ENCODE peak calls at places on chromosome 15, in four cellular contexts. One of them, this sample, is unnamed.
A peak's percentile ranks its signal among the peaks of the same experiment; 100 is the strongest.

GRCh38 chr15:101502572-101503295 is 13.2 kb upstream of the PCSK6 start:
- DNase-seq in mesendoderm: no peak
- DNase-seq in IMR-90: no peak
- DNase-seq in H1: peak; percentile 39
- DNase-seq in this sample: no peak

GRCh38 chr15:99130314-99130713 is 25.4 kb downstream of the SYNM start:
- DNase-seq in IMR-90: no peak
- DNase-seq in mesendoderm: no peak
- DNase-seq in H1: no peak
- DNase-seq in this sample: no peak

GRCh38 chr15:37057831-37058230 is 42.5 kb downstream of the MEIS2 start:
- DNase-seq in H1: no peak
- DNase-seq in mesendoderm: no peak
- DNase-seq in IMR-90: no peak
- DNase-seq in this sample: no peak

GRCh38 chr15:77974098-77974414 is 103.5 kb downstream of the TBC1D2B start:
- DNase-seq in IMR-90: peak; percentile 56
- DNase-seq in mesendoderm: no peak
- DNase-seq in H1: peak; percentile 33
- DNase-seq in this sample: no peak

GRCh38 chr15:80911821-80912220 is 77.8 kb downstream of the MESD start:
- DNase-seq in IMR-90: no peak
- DNase-seq in mesendoderm: no peak
- DNase-seq in H1: no peak
- DNase-seq in this sample: no peak

GRCh38 chr15:78358114-78358513 is 18.0 kb downstream of the CRABP1 start:
- DNase-seq in mesendoderm: peak; percentile 83
- DNase-seq in IMR-90: no peak
- DNase-seq in H1: no peak
- DNase-seq in this sample: peak; percentile 61

GRCh38 chr15:44308415-44308814 is 19.9 kb downstream of the GOLM2 start:
- DNase-seq in H1: no peak
- DNase-seq in mesendoderm: no peak
- DNase-seq in IMR-90: no peak
- DNase-seq in this sample: no peak

GRCh38 chr15:25947336-25948080 is 84.4 kb upstream of the ATP10A start:
- DNase-seq in H1: peak; percentile 53
- DNase-seq in mesendoderm: peak; percentile 82
- DNase-seq in IMR-90: peak; percentile 29
- DNase-seq in this sample: peak; percentile 77

GRCh38 chr15:81002254-81003022 is 1.7 kb downstream of the TLNRD1 start:
- DNase-seq in mesendoderm: peak; percentile 50
- DNase-seq in H1: peak; percentile 65
- DNase-seq in IMR-90: no peak
- DNase-seq in this sample: peak; percentile 63

GRCh38 chr15:86588413-86588812 is 508.7 kb downstream of the AGBL1 start:
- DNase-seq in H1: no peak
- DNase-seq in IMR-90: no peak
- DNase-seq in mesendoderm: peak; percentile 70
- DNase-seq in this sample: no peak

GRCh38 chr15:82851331-82851850 is 42.0 kb downstream of the WHAMM start:
- DNase-seq in H1: no peak
- DNase-seq in mesendoderm: no peak
- DNase-seq in IMR-90: no peak
- DNase-seq in this sample: no peak

GRCh38 chr15:35491999-35492398 is 54.0 kb downstream of the DPH6 start:
- DNase-seq in IMR-90: no peak
- DNase-seq in H1: no peak
- DNase-seq in mesendoderm: no peak
- DNase-seq in this sample: no peak

GRCh38 chr15:36407647-36408046 is 171.8 kb upstream of the CDIN1 start:
- DNase-seq in IMR-90: peak; percentile 63
- DNase-seq in H1: no peak
- DNase-seq in mesendoderm: peak; percentile 16
- DNase-seq in this sample: no peak

GRCh38 chr15:80556694-80557367 is 138.3 kb upstream of the ABHD17C start:
- DNase-seq in H1: peak; percentile 19
- DNase-seq in mesendoderm: no peak
- DNase-seq in IMR-90: peak; percentile 18
- DNase-seq in this sample: no peak

GRCh38 chr15:68316061-68316804 is 38.7 kb downstream of the FEM1B start:
- DNase-seq in mesendoderm: peak; percentile 66
- DNase-seq in H1: peak; percentile 72
- DNase-seq in IMR-90: no peak
- DNase-seq in this sample: peak; percentile 79

GRCh38 chr15:31338318-31338878 is 11.8 kb downstream of the KLF13 start:
- DNase-seq in H1: no peak
- DNase-seq in mesendoderm: no peak
- DNase-seq in IMR-90: no peak
- DNase-seq in this sample: no peak

GRCh38 chr15:86375733-86376132 is 296.1 kb downstream of the AGBL1 start:
- DNase-seq in IMR-90: no peak
- DNase-seq in H1: no peak
- DNase-seq in mesendoderm: no peak
- DNase-seq in this sample: no peak

GRCh38 chr15:76335851-76336253 is 721 bp upstream of the ISL2 start:
- DNase-seq in mesendoderm: peak; percentile 62
- DNase-seq in IMR-90: no peak
- DNase-seq in H1: peak; percentile 65
- DNase-seq in this sample: peak; percentile 61

GRCh38 chr15:88243895-88244787 is 12.4 kb downstream of the NTRK3 start:
- DNase-seq in mesendoderm: peak; percentile 75
- DNase-seq in IMR-90: peak; percentile 13
- DNase-seq in H1: peak; percentile 65
- DNase-seq in this sample: peak; percentile 54

GRCh38 chr15:96329403-96329981 is 1.0 kb upstream of the NR2F2 start:
- DNase-seq in H1: no peak
- DNase-seq in IMR-90: no peak
- DNase-seq in mesendoderm: no peak
- DNase-seq in this sample: no peak

GRCh38 chr15:70151008-70151407 is 53.3 kb upstream of the TLE3 start:
- DNase-seq in mesendoderm: peak; percentile 70
- DNase-seq in IMR-90: no peak
- DNase-seq in H1: no peak
- DNase-seq in this sample: no peak

GRCh38 chr15:33226559-33227181 is 32.2 kb upstream of the FMN1 start:
- DNase-seq in mesendoderm: peak; percentile 77
- DNase-seq in IMR-90: no peak
- DNase-seq in H1: no peak
- DNase-seq in this sample: peak; percentile 33

GRCh38 chr15:58632789-58633188 is 116.7 kb downstream of the ADAM10 start:
- DNase-seq in H1: no peak
- DNase-seq in mesendoderm: no peak
- DNase-seq in IMR-90: peak; percentile 46
- DNase-seq in this sample: no peak

GRCh38 chr15:88232771-88233170 is 23.8 kb downstream of the NTRK3 start:
- DNase-seq in IMR-90: no peak
- DNase-seq in mesendoderm: peak; percentile 14
- DNase-seq in H1: no peak
- DNase-seq in this sample: no peak

GRCh38 chr15:36432162-36432561 is 147.3 kb upstream of the CDIN1 start:
- DNase-seq in IMR-90: peak; percentile 88
- DNase-seq in mesendoderm: no peak
- DNase-seq in H1: no peak
- DNase-seq in this sample: no peak

GRCh38 chr15:31869640-31870335 is 160.5 kb upstream of the CHRNA7 start:
- DNase-seq in IMR-90: no peak
- DNase-seq in H1: no peak
- DNase-seq in mesendoderm: peak; percentile 13
- DNase-seq in this sample: no peak

GRCh38 chr15:33913459-33913858 is 54.8 kb upstream of the CHRM5 start:
- DNase-seq in IMR-90: peak; percentile 57
- DNase-seq in H1: no peak
- DNase-seq in mesendoderm: no peak
- DNase-seq in this sample: no peak

GRCh38 chr15:41647269-41647668 is 12.9 kb upstream of the MGA start:
- DNase-seq in H1: no peak
- DNase-seq in mesendoderm: no peak
- DNase-seq in IMR-90: no peak
- DNase-seq in this sample: no peak

GRCh38 chr15:77830041-77830440 is 197.3 kb upstream of the LINGO1 start:
- DNase-seq in IMR-90: peak; percentile 62
- DNase-seq in mesendoderm: no peak
- DNase-seq in H1: no peak
- DNase-seq in this sample: peak; percentile 22

GRCh38 chr15:26235148-26235769 is 372.1 kb upstream of the ATP10A start:
- DNase-seq in H1: peak; percentile 71
- DNase-seq in mesendoderm: peak; percentile 51
- DNase-seq in IMR-90: no peak
- DNase-seq in this sample: peak; percentile 94

GRCh38 chr15:99538261-99538660 is 27.5 kb upstream of the MEF2A start:
- DNase-seq in mesendoderm: no peak
- DNase-seq in IMR-90: no peak
- DNase-seq in H1: no peak
- DNase-seq in this sample: no peak

GRCh38 chr15:81298606-81299005 is 25.3 kb downstream of the STARD5 start:
- DNase-seq in IMR-90: no peak
- DNase-seq in mesendoderm: no peak
- DNase-seq in H1: no peak
- DNase-seq in this sample: no peak

GRCh38 chr15:39171944-39172368 is 408.9 kb upstream of the THBS1 start:
- DNase-seq in mesendoderm: peak; percentile 97
- DNase-seq in IMR-90: peak; percentile 99
- DNase-seq in H1: peak; percentile 58
- DNase-seq in this sample: peak; percentile 87

GRCh38 chr15:101120961-101121360 is 130.9 kb downstream of the CHSY1 start:
- DNase-seq in H1: no peak
- DNase-seq in IMR-90: no peak
- DNase-seq in mesendoderm: no peak
- DNase-seq in this sample: no peak

GRCh38 chr15:69359724-69360123 is 54.4 kb upstream of the KIF23 start:
- DNase-seq in mesendoderm: peak; percentile 51
- DNase-seq in H1: no peak
- DNase-seq in IMR-90: peak; percentile 60
- DNase-seq in this sample: no peak

DNA sequence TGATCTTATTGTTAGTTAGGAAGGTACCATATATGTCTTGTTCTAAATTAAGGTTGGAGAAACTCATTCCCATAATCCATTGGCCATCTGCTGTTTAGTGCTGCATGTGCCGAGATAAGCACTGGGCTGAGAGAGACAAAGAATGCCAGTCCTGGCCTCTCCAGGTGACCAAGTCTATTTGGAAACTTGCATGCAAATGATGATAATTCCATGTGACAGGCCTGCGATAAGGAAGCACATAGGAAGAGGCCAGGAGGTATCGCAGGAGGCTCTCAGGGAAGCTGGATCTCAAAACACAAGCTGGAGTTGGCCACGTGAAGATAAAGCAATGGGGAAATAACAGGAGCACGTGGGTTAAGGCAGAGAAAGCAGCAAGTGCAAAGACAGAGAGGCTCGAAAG is 39.7 kb downstream of the MYO5C start:
- DNase-seq in mesendoderm: no peak
- DNase-seq in IMR-90: no peak
- DNase-seq in H1: no peak
- DNase-seq in this sample: no peak
- H2AK5ac ChIP-seq in mesendoderm: no peak overlapping the region
- H2AK5ac ChIP-seq in IMR-90: peak overlapping the region; percentile 16
- H2AK5ac ChIP-seq in H1: no peak overlapping the region
- H2AK5ac ChIP-seq in this sample: no peak overlapping the region

GRCh38 chr15:74430510-74430951 is 3.2 kb downstream of the SEMA7A start:
- DNase-seq in H1: no peak
- DNase-seq in IMR-90: no peak
- DNase-seq in mesendoderm: no peak
- DNase-seq in this sample: no peak
- H4K5ac ChIP-seq in H1: no peak overlapping the region
- H4K5ac ChIP-seq in IMR-90: no peak overlapping the region
- H4K5ac ChIP-seq in mesendoderm: no peak overlapping the region
- H4K5ac ChIP-seq in this sample: no peak overlapping the region

GRCh38 chr15:61712124-61712759 is 348.0 kb downstream of the VPS13C start:
- DNase-seq in H1: no peak
- DNase-seq in IMR-90: no peak
- DNase-seq in mesendoderm: no peak
- DNase-seq in this sample: no peak

GRCh38 chr15:61720197-61720596 is 340.1 kb downstream of the VPS13C start:
- DNase-seq in mesendoderm: no peak
- DNase-seq in H1: no peak
- DNase-seq in IMR-90: no peak
- DNase-seq in this sample: no peak

GRCh38 chr15:61715082-61715481 is 345.2 kb downstream of the VPS13C start:
- DNase-seq in mesendoderm: no peak
- DNase-seq in IMR-90: no peak
- DNase-seq in H1: no peak
- DNase-seq in this sample: no peak
- H2AK5ac ChIP-seq in mesendoderm: no peak overlapping the region
- H2AK5ac ChIP-seq in IMR-90: no peak overlapping the region
- H2AK5ac ChIP-seq in H1: no peak overlapping the region
- H2AK5ac ChIP-seq in this sample: no peak overlapping the region

GRCh38 chr15:22883196-22883595 is 44.7 kb downstream of the NIPA2 start:
- DNase-seq in IMR-90: no peak
- DNase-seq in H1: no peak
- DNase-seq in mesendoderm: no peak
- DNase-seq in this sample: no peak

GRCh38 chr15:22885105-22885504 is 46.6 kb downstream of the NIPA2 start:
- DNase-seq in IMR-90: no peak
- DNase-seq in H1: no peak
- DNase-seq in mesendoderm: no peak
- DNase-seq in this sample: no peak

GRCh38 chr15:22887157-22887951 is 48.9 kb downstream of the NIPA2 start:
- DNase-seq in H1: no peak
- DNase-seq in IMR-90: peak; percentile 94
- DNase-seq in mesendoderm: no peak
- DNase-seq in this sample: no peak

GRCh38 chr15:22881739-22882440 is 43.4 kb downstream of the NIPA2 start:
- DNase-seq in H1: no peak
- DNase-seq in IMR-90: no peak
- DNase-seq in mesendoderm: no peak
- DNase-seq in this sample: no peak

DNA sequence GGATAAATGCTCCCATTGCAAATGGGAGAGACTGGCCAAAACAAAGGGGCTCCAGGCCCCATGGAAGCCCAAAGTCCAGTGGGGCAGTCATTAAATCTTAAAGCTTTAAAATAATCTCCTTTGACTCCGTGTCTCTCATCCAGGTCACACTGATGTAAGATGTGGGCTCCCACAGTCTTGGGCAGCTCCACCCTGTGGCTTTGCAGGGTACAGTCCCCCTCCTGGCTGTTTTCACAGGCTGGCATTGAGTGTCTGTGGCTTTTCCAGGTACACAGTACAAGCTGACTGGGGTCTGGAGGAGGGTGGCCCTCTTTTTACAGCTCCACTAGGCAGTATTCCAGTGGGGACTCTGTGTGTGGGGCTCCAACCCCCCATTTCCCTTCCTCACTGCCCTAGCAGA is 45.9 kb downstream of the NIPA2 start:
- DNase-seq in IMR-90: no peak
- DNase-seq in H1: no peak
- DNase-seq in mesendoderm: no peak
- DNase-seq in this sample: no peak
- H4K5ac ChIP-seq in IMR-90: no peak overlapping the region
- H4K5ac ChIP-seq in H1: no peak overlapping the region
- H4K5ac ChIP-seq in mesendoderm: no peak overlapping the region
- H4K5ac ChIP-seq in this sample: no peak overlapping the region

GRCh38 chr15:92636950-92637481 is 18.6 kb downstream of the FAM174B start:
- DNase-seq in mesendoderm: peak; percentile 87
- DNase-seq in IMR-90: no peak
- DNase-seq in H1: peak; percentile 79
- DNase-seq in this sample: peak; percentile 94
- H2AK5ac ChIP-seq in mesendoderm: no peak overlapping the region
- H2AK5ac ChIP-seq in IMR-90: no peak overlapping the region
- H2AK5ac ChIP-seq in H1: peak overlapping the region; percentile 93
- H2AK5ac ChIP-seq in this sample: no peak overlapping the region